ENCODE peak calls at places on chromosomes 12 and 14, in five cellular contexts. A is hepatocyte, T is SK-N-SH, U is K562, D is endothelial cell of umbilical vein. K is an unnamed sample.

GRCh38 chr14:73739899-73740685 is 25.9 kb upstream of the PNMA1 start:
- DNase-seq in A (peak), T (no peak), U (no peak), D (no peak), K (no peak)

GRCh38 chr14:104739026-104739425 is 13.9 kb upstream of the SIVA1 start:
- DNase-seq in A (no peak), T (peak), U (no peak), D (no peak), K (no peak)

GRCh38 chr12:94308612-94309011 is 151.1 kb downstream of the CEP83 start:
- DNase-seq in A (no peak), T (no peak), U (no peak), D (peak), K (no peak)

GRCh38 chr12:32211769-32212156 is 105.1 kb downstream of the BICD1 start:
- DNase-seq in A (no peak), T (peak), U (no peak), D (no peak), K (no peak)

GRCh38 chr12:126157575-126157966 is 1092.3 kb downstream of the AACS start:
- DNase-seq in A (no peak), T (no peak), U (no peak), D (no peak), K (no peak)

GRCh38 chr14:77212933-77213656 is 31.5 kb downstream of the TMEM63C start:
- DNase-seq in A (peak), T (peak), U (peak), D (no peak), K (peak)

GRCh38 chr12:65779946-65780345 is 44.3 kb upstream of the HMGA2 start:
- DNase-seq in A (no peak), T (no peak), U (no peak), D (no peak), K (no peak)

GRCh38 chr12:24379493-24379892 is 430.0 kb upstream of the SOX5 start:
- DNase-seq in A (no peak), T (no peak), U (no peak), D (no peak), K (no peak)

GRCh38 chr14:102951034-102951433 is 28.6 kb downstream of the AMN start:
- DNase-seq in A (no peak), T (no peak), U (no peak), D (no peak), K (no peak)

GRCh38 chr14:104935026-104935650 is 10.5 kb downstream of the PLD4 start:
- DNase-seq in A (no peak), T (no peak), U (no peak), D (no peak), K (no peak)

GRCh38 chr14:104116544-104117340 is 21.6 kb upstream of the KIF26A start:
- DNase-seq in A (peak), T (no peak), U (no peak), D (no peak), K (no peak)

GRCh38 chr12:46187023-46187422 is 81.8 kb downstream of the SLC38A1 start:
- DNase-seq in A (no peak), T (no peak), U (no peak), D (no peak), K (no peak)

GRCh38 chr14:52313903-52314481 is at the start of gene PTGER2:
- DNase-seq in A (peak), T (peak), U (peak), D (peak), K (peak)

GRCh38 chr12:81354327-81354932 is 276.6 kb downstream of the ACSS3 start:
- DNase-seq in A (no peak), T (no peak), U (no peak), D (no peak), K (no peak)

GRCh38 chr12:50314629-50315312 is 31.5 kb upstream of the LIMA1 start:
- DNase-seq in A (peak), T (peak), U (peak), D (peak), K (no peak)

GRCh38 chr12:111546758-111547383 is 52.2 kb downstream of the ATXN2 start:
- DNase-seq in A (no peak), T (no peak), U (no peak), D (no peak), K (no peak)

GRCh38 chr12:120249875-120250795 is 15.4 kb downstream of the PXN start:
- DNase-seq in A (no peak), T (no peak), U (no peak), D (peak), K (no peak)

GRCh38 chr14:53355581-53356112 is 202.5 kb upstream of the DDHD1 start:
- DNase-seq in A (peak), T (no peak), U (no peak), D (peak), K (peak)

GRCh38 chr14:32637582-32637981 is 301.1 kb upstream of the NPAS3 start:
- DNase-seq in A (no peak), T (no peak), U (no peak), D (no peak), K (no peak)

GRCh38 chr14:55339770-55340169 is 68.5 kb downstream of the FBXO34 start:
- DNase-seq in A (no peak), T (no peak), U (no peak), D (no peak), K (no peak)

GRCh38 chr12:114401346-114402320 is 4.3 kb downstream of the TBX5 start:
- DNase-seq in A (no peak), T (no peak), U (no peak), D (no peak), K (no peak)

GRCh38 chr14:99671230-99672224 is 12.6 kb upstream of the CYP46A1 start:
- DNase-seq in A (peak), T (no peak), U (no peak), D (no peak), K (no peak)

GRCh38 chr14:50647753-50648152 is 20.4 kb downstream of the SAV1 start:
- DNase-seq in A (no peak), T (no peak), U (no peak), D (peak), K (no peak)

GRCh38 chr12:111251787-111252186 is 117.1 kb downstream of the PHETA1 start:
- DNase-seq in A (no peak), T (no peak), U (no peak), D (no peak), K (no peak)

GRCh38 chr14:104688755-104689619 is at the start of gene INF2:
- DNase-seq in A (peak), T (peak), U (peak), D (peak), K (no peak)

GRCh38 chr14:43687866-43688265 is 819.2 kb downstream of the FSCB start:
- DNase-seq in A (peak), T (no peak), U (no peak), D (no peak), K (no peak)

GRCh38 chr12:48998497-48999353 is 450 bp downstream of the DDN start:
- DNase-seq in A (peak), T (peak), U (peak), D (no peak), K (no peak)

GRCh38 chr14:71538949-71539659 is 393.1 kb upstream of the RGS6 start:
- DNase-seq in A (no peak), T (no peak), U (no peak), D (no peak), K (no peak)

GRCh38 chr12:2068638-2069037 is 15.9 kb downstream of the CACNA1C start:
- DNase-seq in A (no peak), T (no peak), U (no peak), D (no peak), K (no peak)

GRCh38 chr12:91801048-91801447 is 344.6 kb downstream of the BTG1 start:
- DNase-seq in A (no peak), T (no peak), U (no peak), D (no peak), K (no peak)

GRCh38 chr14:83529531-83529930 is 1995.9 kb upstream of the SEL1L start:
- DNase-seq in A (no peak), T (no peak), U (no peak), D (no peak), K (no peak)

GRCh38 chr14:58362798-58363412 is 32.8 kb upstream of the TOMM20L start:
- DNase-seq in A (peak), T (peak), U (peak), D (peak), K (peak)

GRCh38 chr14:58941666-58942065 is 246.8 kb upstream of the DAAM1 start:
- DNase-seq in A (no peak), T (no peak), U (no peak), D (no peak), K (no peak)

DNA sequence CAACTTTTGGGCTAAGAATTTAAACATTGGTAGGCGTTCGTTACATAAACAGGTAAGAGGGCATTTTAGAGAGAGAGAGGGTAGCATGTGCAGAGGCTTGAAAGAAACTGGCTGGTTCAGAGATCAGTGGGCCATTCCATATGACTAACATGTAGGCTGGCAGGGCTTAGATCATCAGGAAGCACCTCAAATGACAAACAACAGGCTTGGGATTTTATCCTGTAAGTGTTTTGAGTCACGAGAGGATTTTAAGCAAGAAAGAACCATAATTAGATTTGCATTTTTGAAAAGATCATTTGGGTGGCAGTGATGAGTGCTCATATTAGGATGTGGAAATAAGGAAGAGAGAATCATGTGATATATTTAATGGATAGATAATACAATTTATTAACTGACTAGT is 8.7 kb upstream of the PLEKHA5 start:
- DNase-seq in A (no peak), T (no peak), U (no peak), D (no peak), K (no peak)
- H2AFZ ChIP-seq in A (no peak), T (peak), U (no peak), D (no peak), K (no peak)

GRCh38 chr12:76621582-76622024 is 62.0 kb upstream of the OSBPL8 start:
- DNase-seq in A (peak), T (peak), U (peak), D (peak), K (no peak)

GRCh38 chr12:76618031-76618430 is 58.5 kb upstream of the OSBPL8 start:
- DNase-seq in A (no peak), T (no peak), U (no peak), D (no peak), K (no peak)

GRCh38 chr12:76622915-76623314 is 63.3 kb upstream of the OSBPL8 start:
- DNase-seq in A (no peak), T (no peak), U (no peak), D (no peak), K (no peak)

GRCh38 chr12:76623929-76624328 is 64.4 kb upstream of the OSBPL8 start:
- DNase-seq in A (no peak), T (no peak), U (no peak), D (peak), K (no peak)

GRCh38 chr12:76622351-76622750 is 62.8 kb upstream of the OSBPL8 start:
- DNase-seq in A (no peak), T (no peak), U (no peak), D (no peak), K (no peak)
- H2AFZ ChIP-seq in A (no peak), T (no peak), U (no peak), D (no peak), K (no peak)

GRCh38 chr14:29853272-29853671 is 74.4 kb downstream of the PRKD1 start:
- DNase-seq in A (no peak), T (no peak), U (no peak), D (no peak), K (no peak)

GRCh38 chr14:29851397-29851796 is 76.2 kb downstream of the PRKD1 start:
- DNase-seq in A (no peak), T (no peak), U (no peak), D (no peak), K (no peak)

GRCh38 chr14:29857545-29857944 is 70.1 kb downstream of the PRKD1 start:
- DNase-seq in A (no peak), T (no peak), U (no peak), D (no peak), K (no peak)

GRCh38 chr14:29858299-29858698 is 69.3 kb downstream of the PRKD1 start:
- DNase-seq in A (no peak), T (no peak), U (no peak), D (no peak), K (no peak)

GRCh38 chr14:29856516-29856915 is 71.1 kb downstream of the PRKD1 start:
- DNase-seq in A (no peak), T (no peak), U (no peak), D (no peak), K (no peak)
- H2AFZ ChIP-seq in A (no peak), T (no peak), U (no peak), D (no peak), K (no peak)

GRCh38 chr12:106145539-106146447 is 7.0 kb upstream of the NUAK1 start:
- DNase-seq in A (no peak), T (no peak), U (no peak), D (peak), K (no peak)
- H2AFZ ChIP-seq in A (no peak), T (no peak), U (no peak), D (no peak), K (no peak)

GRCh38 chr12:11722071-11722470 is 72.6 kb downstream of the ETV6 start:
- DNase-seq in A (no peak), T (no peak), U (no peak), D (no peak), K (no peak)

GRCh38 chr12:11725616-11726015 is 76.1 kb downstream of the ETV6 start:
- DNase-seq in A (no peak), T (no peak), U (no peak), D (no peak), K (no peak)

GRCh38 chr12:11722578-11723138 is 73.2 kb downstream of the ETV6 start:
- DNase-seq in A (no peak), T (no peak), U (no peak), D (no peak), K (no peak)

GRCh38 chr12:11724888-11725310 is 75.4 kb downstream of the ETV6 start:
- DNase-seq in A (no peak), T (no peak), U (peak), D (peak), K (no peak)

DNA sequence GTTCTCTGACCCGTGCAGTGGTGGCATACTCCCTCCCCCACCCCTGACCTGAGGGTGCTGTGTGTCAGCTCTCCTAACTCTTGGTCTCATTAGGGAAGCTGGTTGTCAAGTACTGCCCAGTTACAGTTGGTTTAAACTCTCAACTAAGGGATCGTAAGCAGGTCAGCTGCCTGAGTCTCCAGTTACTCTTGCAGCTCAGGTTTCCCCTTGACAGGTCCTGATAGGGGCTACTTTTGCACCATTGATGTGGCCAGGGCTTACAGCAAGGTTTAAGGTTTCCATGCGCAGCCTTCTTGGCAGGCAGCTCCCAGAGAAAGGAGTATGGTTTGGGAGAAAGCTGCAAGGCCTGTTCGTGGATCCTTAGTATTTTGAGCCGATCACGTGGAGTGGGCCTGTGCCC is 74.5 kb downstream of the ETV6 start:
- DNase-seq in A (no peak), T (no peak), U (no peak), D (no peak), K (no peak)
- H2AFZ ChIP-seq in A (no peak), T (no peak), U (no peak), D (no peak), K (no peak)

GRCh38 chr12:53585726-53586125 is 40.5 kb downstream of the ATF7 start:
- DNase-seq in A (no peak), T (no peak), U (no peak), D (no peak), K (no peak)
- H2AFZ ChIP-seq in A (no peak), T (no peak), U (no peak), D (no peak), K (no peak)

K was measured in keratinocyte.